ENCODE peak calls at places on chromosomes 7 and 10, in four cellular contexts. D is gastrocnemius medialis, K is substantia nigra, U is HEK293T. S is an unnamed sample.
A peak's percentile ranks its signal among the peaks of the same experiment; 100 is the strongest.

GRCh38 chr10:88477343-88478085 is 105.6 kb downstream of the RNLS start:
- DNase-seq in D (peak; percentile 46), K (no peak), U (no peak), S (no peak)

GRCh38 chr7:4244635-4245034 is 437.5 kb upstream of the FOXK1 start:
- DNase-seq in D (no peak), K (no peak), U (no peak), S (peak; percentile 9)

GRCh38 chr10:120456143-120456625 is 843 bp upstream of the PLPP4 start:
- DNase-seq in D (no peak), K (no peak), U (no peak), S (no peak)

GRCh38 chr10:36703179-36703578 is 422.2 kb upstream of the ANKRD30A start:
- DNase-seq in D (no peak), K (no peak), U (no peak), S (no peak)

GRCh38 chr10:30534465-30535144 is 94.9 kb downstream of the LYZL2 start:
- DNase-seq in D (peak; percentile 42), K (peak; percentile 35), U (peak; percentile 57), S (peak; percentile 82)

GRCh38 chr7:36391436-36392198 is 2.0 kb downstream of the ANLN start:
- DNase-seq in D (no peak), K (no peak), U (no peak), S (no peak)

GRCh38 chr10:73096041-73096451 is 620 bp downstream of the P4HA1 start:
- DNase-seq in D (peak; percentile 36), K (peak; percentile 57), U (peak; percentile 37), S (peak; percentile 56)

GRCh38 chr7:117950601-117951278 is 77.5 kb upstream of the CTTNBP2 start:
- DNase-seq in D (no peak), K (no peak), U (no peak), S (no peak)

GRCh38 chr10:75468612-75469011 is 37.2 kb downstream of the LRMDA start:
- DNase-seq in D (no peak), K (no peak), U (no peak), S (peak; percentile 44)

GRCh38 chr10:57513637-57514036 is 754.1 kb downstream of the IPMK start:
- DNase-seq in D (no peak), K (no peak), U (no peak), S (no peak)

GRCh38 chr10:42809670-42810069 is 27.1 kb downstream of the BMS1 start:
- DNase-seq in D (no peak), K (no peak), U (no peak), S (no peak)

GRCh38 chr10:21732067-21732772 is 198.2 kb downstream of the MLLT10 start:
- DNase-seq in D (peak; percentile 38), K (peak; percentile 48), U (peak; percentile 77), S (no peak)

GRCh38 chr7:111358915-111359314 is 203.4 kb downstream of the IMMP2L start:
- DNase-seq in D (no peak), K (no peak), U (no peak), S (no peak)

GRCh38 chr7:96870934-96871333 is 134.4 kb upstream of the DLX6 start:
- DNase-seq in D (no peak), K (no peak), U (no peak), S (no peak)

GRCh38 chr7:41045556-41046123 is 657.2 kb downstream of the INHBA start:
- DNase-seq in D (no peak), K (no peak), U (no peak), S (no peak)

GRCh38 chr7:137443616-137444015 is 100.1 kb upstream of the PTN start:
- DNase-seq in D (no peak), K (no peak), U (no peak), S (no peak)

GRCh38 chr7:99109108-99110051 is 34.5 kb downstream of the SMURF1 start:
- DNase-seq in D (no peak), K (no peak), U (no peak), S (peak; percentile 71)

GRCh38 chr10:21257919-21258318 is 267.6 kb downstream of the SKIDA1 start:
- DNase-seq in D (no peak), K (no peak), U (no peak), S (no peak)

GRCh38 chr10:127492607-127493250 is 56.4 kb upstream of the NPS start:
- DNase-seq in D (no peak), K (no peak), U (peak; percentile 45), S (no peak)

GRCh38 chr7:18860226-18860625 is 257.2 kb downstream of the TWIST1 start:
- DNase-seq in D (no peak), K (no peak), U (no peak), S (no peak)

GRCh38 chr10:25417611-25418010 is 242.8 kb downstream of the GPR158 start:
- DNase-seq in D (no peak), K (no peak), U (no peak), S (no peak)

GRCh38 chr10:110397856-110398255 is 93.1 kb upstream of the SMNDC1 start:
- DNase-seq in D (no peak), K (no peak), U (no peak), S (no peak)

GRCh38 chr7:30829476-30829875 is 58.3 kb downstream of the MINDY4 start:
- DNase-seq in D (no peak), K (no peak), U (no peak), S (no peak)

GRCh38 chr7:74197449-74198108 is 12.2 kb upstream of the LAT2 start:
- DNase-seq in D (no peak), K (no peak), U (no peak), S (no peak)

GRCh38 chr7:139828880-139829653 is at the start of gene TBXAS1:
- DNase-seq in D (no peak), K (no peak), U (no peak), S (no peak)

GRCh38 chr7:110790992-110791391 is 299.9 kb upstream of the LRRN3 start:
- DNase-seq in D (no peak), K (no peak), U (no peak), S (no peak)

GRCh38 chr10:42623929-42624328 is 14.4 kb downstream of the ZNF33B start:
- DNase-seq in D (no peak), K (no peak), U (no peak), S (no peak)

GRCh38 chr10:6173203-6173602 is 29.5 kb upstream of the PFKFB3 start:
- DNase-seq in D (no peak), K (no peak), U (peak; percentile 50), S (no peak)

GRCh38 chr7:66206116-66206908 is 1.2 kb downstream of the TPST1 start:
- DNase-seq in D (no peak), K (no peak), U (no peak), S (no peak)

GRCh38 chr10:99827906-99828305 is 45.5 kb downstream of the ABCC2 start:
- DNase-seq in D (no peak), K (no peak), U (no peak), S (no peak)

GRCh38 chr7:144256112-144256511 is 8.5 kb downstream of the OR2A7 start:
- DNase-seq in D (no peak), K (no peak), U (no peak), S (no peak)

GRCh38 chr7:132102942-132103341 is 473.3 kb downstream of the PLXNA4 start:
- DNase-seq in D (no peak), K (no peak), U (no peak), S (no peak)

GRCh38 chr10:21364196-21365114 is 161.0 kb downstream of the SKIDA1 start:
- DNase-seq in D (no peak), K (no peak), U (no peak), S (no peak)

GRCh38 chr7:151754142-151754590 is 122.7 kb downstream of the PRKAG2 start:
- DNase-seq in D (peak; percentile 76), K (peak; percentile 28), U (peak; percentile 98), S (peak; percentile 93)

GRCh38 chr10:75334720-75335119 is 66.8 kb downstream of the ZNF503 start:
- DNase-seq in D (no peak), K (no peak), U (no peak), S (no peak)